ENCODE peak calls at places on chromosomes 3 and 15, in four cellular contexts. G is GM12878, V is HepG2, X is K562. J is an unnamed sample.

GRCh38 chr3:61807865-61808276 is 246.5 kb downstream of the PTPRG start:
- DNase-seq in G (no peak), X (no peak), V (peak; percentile 39), J (no peak)

GRCh38 chr3:41064070-41064469 is 135.2 kb upstream of the CTNNB1 start:
- DNase-seq in G (no peak), X (no peak), V (no peak), J (no peak)

GRCh38 chr3:150303776-150304175 is 104.3 kb upstream of the TSC22D2 start:
- DNase-seq in V (peak; percentile 20), X (peak; percentile 22), G (peak; percentile 4), J (peak; percentile 34)

GRCh38 chr3:3260870-3261269 is 81.4 kb upstream of the CRBN start:
- DNase-seq in X (no peak), G (peak; percentile 8), V (no peak), J (no peak)

GRCh38 chr15:35657679-35658201 is 111.8 kb upstream of the DPH6 start:
- DNase-seq in V (no peak), X (no peak), G (no peak), J (no peak)

GRCh38 chr3:120039642-120040610 is 54.3 kb downstream of the GSK3B start:
- DNase-seq in V (no peak), X (no peak), G (no peak), J (peak; percentile 47)

GRCh38 chr3:172711457-172711800 is 562 bp upstream of the NCEH1 start:
- DNase-seq in X (no peak), V (peak; percentile 36), G (no peak), J (no peak)

GRCh38 chr3:102687851-102688555 is 253.2 kb downstream of the ZPLD1 start:
- DNase-seq in G (no peak), X (no peak), V (no peak), J (peak; percentile 38)

GRCh38 chr3:88595025-88595424 is 445.3 kb downstream of the C3orf38 start:
- DNase-seq in V (no peak), G (no peak), X (no peak), J (no peak)

GRCh38 chr3:52742418-52743041 is 28.2 kb downstream of the NEK4 start:
- DNase-seq in X (peak; percentile 27), G (peak; percentile 15), V (peak; percentile 44), J (no peak)

GRCh38 chr15:49225572-49226281 is 55.7 kb downstream of the GALK2 start:
- DNase-seq in X (peak; percentile 69), V (no peak), G (no peak), J (peak; percentile 80)

GRCh38 chr3:50486219-50486888 is 17.1 kb downstream of the CACNA2D2 start:
- DNase-seq in X (no peak), G (no peak), V (no peak), J (no peak)

GRCh38 chr15:32844118-32844711 is 126.4 kb downstream of the GREM1 start:
- DNase-seq in V (peak; percentile 30), X (peak; percentile 26), G (no peak), J (no peak)

GRCh38 chr3:30707825-30708224 is 101.4 kb downstream of the TGFBR2 start:
- DNase-seq in V (no peak), G (no peak), X (no peak), J (no peak)

GRCh38 chr15:66369773-66370651 is 13.5 kb upstream of the TIPIN start:
- DNase-seq in X (peak; percentile 27), G (peak; percentile 68), V (no peak), J (no peak)

GRCh38 chr3:42014443-42014945 is 52.6 kb upstream of the ULK4 start:
- DNase-seq in G (no peak), X (no peak), V (no peak), J (no peak)

GRCh38 chr15:74384566-74385441 is 17.4 kb upstream of the CYP11A1 start:
- DNase-seq in G (peak; percentile 95), X (no peak), V (no peak), J (no peak)

GRCh38 chr15:80464952-80465645 is 60.9 kb downstream of the ARNT2 start:
- DNase-seq in X (no peak), V (peak; percentile 61), G (no peak), J (no peak)

GRCh38 chr15:84961707-84962106 is 19.9 kb upstream of the PDE8A start:
- DNase-seq in G (no peak), V (no peak), X (no peak), J (no peak)

GRCh38 chr3:3209714-3210113 is 30.2 kb upstream of the CRBN start:
- DNase-seq in V (no peak), G (no peak), X (no peak), J (no peak)

GRCh38 chr3:114178770-114179368 is at the start of gene DRD3:
- DNase-seq in G (no peak), V (no peak), X (peak; percentile 7), J (peak; percentile 66)

GRCh38 chr15:25767356-25768151 is 95.6 kb downstream of the ATP10A start:
- DNase-seq in X (no peak), V (no peak), G (no peak), J (no peak)

GRCh38 chr3:48467110-48467454 is 20.5 kb downstream of the ATRIP start:
- DNase-seq in V (no peak), G (no peak), X (no peak), J (no peak)

DNA sequence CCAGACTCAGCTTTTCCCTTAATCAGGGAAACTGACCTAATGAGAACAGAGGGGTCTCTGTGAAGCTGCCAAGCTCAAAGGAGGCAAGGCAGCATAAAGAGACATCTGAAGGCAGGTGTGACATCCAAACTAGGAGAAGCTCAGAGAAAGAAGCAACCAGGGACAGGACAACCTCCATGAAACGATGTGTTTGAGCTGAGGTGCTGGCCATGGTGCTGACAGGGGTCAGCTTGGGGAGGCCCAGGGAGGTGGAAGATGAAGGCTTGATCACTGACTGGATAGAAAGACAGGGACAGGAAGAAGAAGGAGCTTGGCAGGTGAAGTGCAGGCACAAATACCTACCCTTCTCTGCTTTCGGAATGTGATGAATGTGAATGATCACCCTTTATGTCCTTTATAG is 179.5 kb upstream of the NSMCE3 start:
- DNase-seq in X (no peak), V (no peak), G (no peak), J (peak; percentile 62)
- TF ChIP-seq SP1 in X (no peak), V (no peak), G (no peak), J (no peak)

DNA sequence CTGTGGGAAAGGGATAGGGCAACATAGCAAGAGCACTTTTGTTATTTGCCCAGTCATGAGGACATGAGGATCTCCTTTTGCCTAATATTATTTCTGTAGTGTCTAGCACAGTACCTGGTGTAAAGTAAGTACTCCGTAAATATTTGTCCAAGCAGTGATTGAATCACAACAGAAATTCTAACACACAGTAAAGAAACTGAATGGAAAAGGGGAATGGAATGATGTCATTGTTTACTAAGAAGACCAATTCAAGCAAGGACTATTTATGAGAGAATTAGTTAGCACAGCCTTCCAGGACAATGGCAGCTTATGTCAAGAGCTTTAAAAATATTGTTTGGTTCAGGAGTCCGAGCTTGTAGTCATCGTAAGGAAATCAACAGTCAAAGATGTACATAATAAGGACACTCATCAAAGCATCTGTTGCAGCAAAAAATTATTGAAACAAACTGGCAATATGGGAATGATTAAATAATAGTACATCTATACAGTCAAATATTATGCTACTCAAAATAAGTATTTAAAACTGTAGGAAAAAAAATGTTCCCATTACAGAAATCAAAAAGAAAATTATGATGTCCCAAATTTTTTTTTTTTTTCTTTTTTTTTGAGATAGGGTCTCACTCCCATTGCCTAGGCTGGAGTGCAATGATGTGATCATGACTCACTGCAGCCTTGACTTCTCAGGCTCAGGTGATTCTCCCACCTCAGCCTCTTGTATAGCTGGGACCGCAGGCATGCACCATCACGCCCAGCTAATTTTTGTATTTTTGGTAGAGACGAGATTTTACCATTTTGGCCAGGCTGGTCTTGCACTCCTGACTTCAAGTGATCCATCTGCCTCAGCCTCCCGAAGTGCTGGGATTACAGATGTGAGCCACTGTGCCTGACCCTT is 17.9 kb downstream of the CAPN7 start:
- DNase-seq in V (peak; percentile 63), X (no peak), G (no peak), J (no peak)
- TF ChIP-seq TCF7 in V (no peak), X (no peak), G (no peak), J (no peak)

GRCh38 chr15:77537006-77537405 is 95.7 kb downstream of the LINGO1 start:
- DNase-seq in V (no peak), X (no peak), G (no peak), J (no peak)
- TF ChIP-seq SP1 in V (no peak), X (no peak), G (no peak), J (no peak)

GRCh38 chr3:11050666-11051323 is 58.2 kb downstream of the SLC6A1 start:
- DNase-seq in X (no peak), G (no peak), V (no peak), J (no peak)
- TF ChIP-seq TCF7 in X (no peak), G (no peak), V (no peak), J (no peak)

DNA sequence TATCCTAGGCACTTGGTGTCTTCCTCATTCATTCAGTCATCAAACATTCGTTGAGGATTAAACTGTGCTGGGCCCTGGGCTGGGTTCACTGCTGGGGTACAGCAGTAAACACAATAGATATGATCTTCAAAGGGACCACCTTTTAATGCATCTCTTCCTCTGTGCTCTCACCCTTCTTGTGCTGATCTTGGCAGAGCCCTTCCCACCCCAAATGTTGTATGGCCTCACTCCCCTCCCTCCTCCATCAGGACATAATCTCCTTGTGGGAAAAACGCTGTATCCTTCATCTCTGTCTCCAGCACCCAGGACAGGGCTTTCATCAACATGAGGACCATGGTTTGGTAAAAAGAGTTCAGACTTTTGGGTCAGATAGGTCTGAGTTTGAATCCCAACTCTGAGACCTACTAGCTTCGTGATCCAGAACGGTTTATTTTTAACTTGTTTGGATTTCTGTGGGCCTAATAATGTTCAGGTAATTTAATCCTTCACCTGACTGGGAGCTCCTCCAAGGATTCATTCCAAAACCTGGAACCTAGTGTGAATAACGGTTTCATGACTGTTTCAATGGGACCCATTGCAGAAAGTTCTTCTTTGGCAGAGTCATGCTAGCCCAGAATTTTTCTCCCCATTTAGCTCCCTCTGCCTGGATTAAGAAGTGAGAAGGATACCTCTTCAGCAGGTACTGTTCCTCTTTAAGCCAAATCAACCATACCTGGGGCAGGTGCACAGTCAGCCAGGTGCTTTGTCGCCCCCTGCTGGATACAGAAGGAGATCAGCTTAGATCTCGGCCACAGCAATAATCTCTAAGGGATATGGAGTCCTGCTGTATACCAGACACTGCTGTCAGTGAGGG is 5.2 kb upstream of the WNT7A start:
- DNase-seq in G (no peak), V (peak; percentile 36), X (peak; percentile 78), J (peak; percentile 77)
- TF ChIP-seq SP1 in G (no peak), V (no peak), X (no peak), J (no peak)

GRCh38 chr15:101049856-101050646 is 130.9 kb downstream of the LRRK1 start:
- DNase-seq in G (no peak), V (no peak), X (no peak), J (no peak)
- TF ChIP-seq TCF7 in G (no peak), V (no peak), X (no peak), J (no peak)